ENCODE peak calls at places on chromosomes 4 and X, in six cellular contexts. Y is SK-N-SH, Q is HepG2, W is GM12878, R is K562, H is H1. C is an unnamed sample.

GRCh38 chr4:128601992-128602695 is 207.4 kb upstream of the JADE1 start:
- DNase-seq in Q (no peak), H (no peak), Y (no peak), W (no peak), R (peak), C (no peak)

GRCh38 chr4:138857399-138857798 is 158.2 kb upstream of the NOCT start:
- DNase-seq in H (no peak), Y (no peak), Q (no peak), R (no peak), W (no peak), C (no peak)

GRCh38 chrX:70444326-70445196 is at the start of gene DLG3:
- DNase-seq in W (no peak), Q (no peak), H (no peak), R (peak), Y (peak), C (no peak)

GRCh38 chr4:74117024-74117534 is 18.1 kb upstream of the CXCL2 start:
- DNase-seq in Y (no peak), Q (peak), W (no peak), R (peak), H (no peak), C (no peak)

GRCh38 chrX:43269201-43269600 is 386.9 kb upstream of the MAOA start:
- DNase-seq in H (no peak), W (no peak), R (no peak), Q (no peak), Y (no peak), C (no peak)

GRCh38 chrX:13965531-13965930 is 64.2 kb downstream of the GEMIN8 start:
- DNase-seq in Y (no peak), W (no peak), H (no peak), R (no peak), Q (no peak), C (no peak)

GRCh38 chr4:156906325-156906724 is 65.3 kb downstream of the PDGFC start:
- DNase-seq in Y (no peak), W (no peak), Q (no peak), H (no peak), R (no peak), C (no peak)

GRCh38 chrX:41718481-41719245 is 5.3 kb upstream of the GPR82 start:
- DNase-seq in Q (peak), H (peak), Y (no peak), W (no peak), R (no peak), C (no peak)

GRCh38 chr4:146521543-146522097 is at the start of gene SLC10A7:
- DNase-seq in Y (peak), Q (peak), R (peak), W (peak), H (peak), C (no peak)

GRCh38 chrX:13000311-13000811 is 25.5 kb downstream of the TMSB4X start:
- DNase-seq in W (peak), Q (no peak), R (no peak), Y (no peak), H (no peak), C (no peak)

GRCh38 chr4:145545538-145546224 is 64.0 kb downstream of the SMAD1 start:
- DNase-seq in Y (no peak), R (no peak), H (peak), Q (no peak), W (no peak), C (no peak)

GRCh38 chr4:99275050-99275449 is 15.7 kb downstream of the ADH1A start:
- DNase-seq in H (no peak), R (no peak), Y (no peak), Q (no peak), W (no peak), C (no peak)

GRCh38 chrX:139776614-139777013 is 68.6 kb upstream of the MCF2 start:
- DNase-seq in W (no peak), Y (no peak), R (no peak), H (no peak), Q (no peak), C (no peak)

GRCh38 chr4:175951794-175952193 is 113.8 kb upstream of the WDR17 start:
- DNase-seq in W (no peak), H (no peak), Y (no peak), R (no peak), Q (no peak), C (no peak)

GRCh38 chr4:169741569-169741968 is 16.2 kb downstream of the HPF1 start:
- DNase-seq in W (no peak), Y (no peak), H (no peak), Q (no peak), R (no peak), C (no peak)

GRCh38 chrX:134443461-134443860 is 16.5 kb upstream of the HPRT1 start:
- DNase-seq in H (no peak), R (no peak), W (no peak), Q (no peak), Y (no peak), C (no peak)

GRCh38 chr4:76545161-76545884 is 110.3 kb downstream of the SHROOM3 start:
- DNase-seq in W (no peak), Q (no peak), R (no peak), Y (no peak), H (no peak), C (no peak)

GRCh38 chr4:2047781-2048581 is 11.1 kb upstream of the NAT8L start:
- DNase-seq in Q (no peak), W (no peak), H (no peak), Y (no peak), R (no peak), C (no peak)

GRCh38 chr4:1057403-1057745 is 45.9 kb downstream of the FGFRL1 start:
- DNase-seq in Q (no peak), R (no peak), Y (no peak), H (no peak), W (no peak), C (no peak)

GRCh38 chrX:45324941-45325340 is 124.3 kb upstream of the DIPK2B start:
- DNase-seq in W (no peak), R (no peak), H (no peak), Q (no peak), Y (no peak), C (no peak)

GRCh38 chr4:184388106-184388505 is 86.2 kb downstream of the IRF2 start:
- DNase-seq in H (no peak), W (no peak), R (no peak), Y (no peak), Q (no peak), C (no peak)
- H3K27ac ChIP-seq in H (no peak), W (no peak), R (peak), Y (no peak), Q (no peak), C (no peak)

GRCh38 chr4:140249351-140249750 is 95.4 kb upstream of the MAML3 start:
- DNase-seq in W (no peak), Q (no peak), H (no peak), R (no peak), Y (no peak), C (no peak)
- TF ChIP-seq GABPA in W (no peak), Q (no peak), H (no peak), R (no peak), Y (no peak), C (no peak)

DNA sequence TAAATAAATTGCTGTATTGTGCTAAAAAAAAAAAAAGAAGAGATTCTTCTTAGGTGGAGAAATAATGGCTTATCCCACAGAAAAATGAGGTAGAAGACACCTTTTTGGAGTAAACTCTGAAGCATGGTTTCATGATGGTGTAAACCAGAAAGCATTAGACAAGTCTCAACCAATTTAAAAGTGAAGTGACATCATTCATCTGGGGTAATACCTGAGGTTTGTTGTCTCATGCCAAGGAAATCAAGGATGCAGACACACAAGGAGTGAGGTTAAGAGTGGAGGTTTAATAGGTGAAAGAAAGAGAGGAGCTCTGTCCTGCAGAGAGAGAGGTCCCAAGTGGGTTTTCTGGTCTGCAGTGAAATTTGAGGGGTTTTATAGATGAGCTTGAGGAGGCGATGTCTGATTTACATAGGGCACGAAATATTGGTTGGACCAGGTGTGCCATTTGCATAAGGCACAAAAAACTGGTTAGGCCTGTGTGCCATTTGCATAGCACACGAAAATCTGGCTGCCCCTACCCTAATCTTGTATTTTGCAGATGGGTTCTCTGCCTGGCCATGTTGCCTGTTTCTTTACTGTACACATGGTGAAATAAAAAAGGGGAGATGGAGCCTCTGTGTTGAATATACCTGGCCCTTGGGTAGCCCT is 25.0 kb upstream of the CWH43 start:
- DNase-seq in W (no peak), H (no peak), R (no peak), Q (no peak), Y (no peak), C (no peak)
- H3K27ac ChIP-seq in W (no peak), H (no peak), R (no peak), Q (no peak), Y (no peak), C (no peak)

GRCh38 chr4:42150653-42151567 is 1.5 kb downstream of the BEND4 start:
- DNase-seq in Y (peak), R (no peak), Q (no peak), W (no peak), H (no peak), C (no peak)
- TF ChIP-seq GABPA in Y (no peak), R (no peak), Q (no peak), W (no peak), H (peak), C (no peak)